ENCODE peak calls at places on chromosomes 12 and 14, in four cellular contexts. One of them, this sample, is unnamed.

GRCh38 chr14:29895591-29896043 is 32.0 kb downstream of the PRKD1 start:
- DNase-seq in H9: no peak
- DNase-seq in IMR-90: no peak
- DNase-seq in H1: no peak
- DNase-seq in this sample: peak

GRCh38 chr12:53171725-53172329 is 8.7 kb upstream of the ZNF740 start:
- DNase-seq in H9: no peak
- DNase-seq in IMR-90: no peak
- DNase-seq in H1: no peak
- DNase-seq in this sample: no peak

GRCh38 chr12:124732275-124733075 is 131.2 kb downstream of the SCARB1 start:
- DNase-seq in H9: no peak
- DNase-seq in IMR-90: no peak
- DNase-seq in H1: no peak
- DNase-seq in this sample: peak

GRCh38 chr12:116495260-116495659 is 63.9 kb upstream of the MAP1LC3B2 start:
- DNase-seq in H9: no peak
- DNase-seq in IMR-90: peak
- DNase-seq in H1: no peak
- DNase-seq in this sample: peak

GRCh38 chr12:68358532-68359485 is 26.6 kb upstream of the MDM1 start:
- DNase-seq in H9: peak
- DNase-seq in IMR-90: peak
- DNase-seq in H1: peak
- DNase-seq in this sample: peak

GRCh38 chr12:16076553-16076952 is 165.4 kb downstream of the DERA start:
- DNase-seq in H9: peak
- DNase-seq in IMR-90: peak
- DNase-seq in H1: no peak
- DNase-seq in this sample: peak

GRCh38 chr12:119006749-119007148 is 25.4 kb downstream of the SRRM4 start:
- DNase-seq in H9: peak
- DNase-seq in IMR-90: no peak
- DNase-seq in H1: no peak
- DNase-seq in this sample: peak

GRCh38 chr12:65962921-65963883 is 138.9 kb downstream of the HMGA2 start:
- DNase-seq in H9: peak
- DNase-seq in IMR-90: no peak
- DNase-seq in H1: peak
- DNase-seq in this sample: peak

GRCh38 chr12:87848248-87848868 is 180.8 kb downstream of the C12orf50 start:
- DNase-seq in H9: no peak
- DNase-seq in IMR-90: peak
- DNase-seq in H1: no peak
- DNase-seq in this sample: peak

GRCh38 chr12:117111386-117112267 is 12.4 kb upstream of the TESC start:
- DNase-seq in H9: peak
- DNase-seq in IMR-90: no peak
- DNase-seq in H1: peak
- DNase-seq in this sample: peak

GRCh38 chr14:101193126-101193844 is 289.8 kb upstream of the RTL1 start:
- DNase-seq in H9: peak
- DNase-seq in IMR-90: no peak
- DNase-seq in H1: peak
- DNase-seq in this sample: no peak

GRCh38 chr14:74979029-74979428 is 23.6 kb upstream of the PGF start:
- DNase-seq in H9: no peak
- DNase-seq in IMR-90: no peak
- DNase-seq in H1: no peak
- DNase-seq in this sample: no peak

GRCh38 chr12:49389092-49389703 is 21.9 kb downstream of the SPATS2 start:
- DNase-seq in H9: peak
- DNase-seq in IMR-90: no peak
- DNase-seq in H1: peak
- DNase-seq in this sample: peak

GRCh38 chr14:39467889-39468524 is 35.8 kb upstream of the FBXO33 start:
- DNase-seq in H9: peak
- DNase-seq in IMR-90: peak
- DNase-seq in H1: peak
- DNase-seq in this sample: peak

GRCh38 chr12:131408484-131408883 is 302.4 kb upstream of the SFSWAP start:
- DNase-seq in H9: no peak
- DNase-seq in IMR-90: no peak
- DNase-seq in H1: no peak
- DNase-seq in this sample: no peak

GRCh38 chr12:823043-823698 is 70.8 kb downstream of the WNK1 start:
- DNase-seq in H9: no peak
- DNase-seq in IMR-90: no peak
- DNase-seq in H1: no peak
- DNase-seq in this sample: no peak

GRCh38 chr14:51053157-51053556 is 41.7 kb downstream of the TRIM9 start:
- DNase-seq in H9: no peak
- DNase-seq in IMR-90: peak
- DNase-seq in H1: no peak
- DNase-seq in this sample: no peak

GRCh38 chr12:110606253-110606611 is 7.7 kb upstream of the TCTN1 start:
- DNase-seq in H9: no peak
- DNase-seq in IMR-90: no peak
- DNase-seq in H1: no peak
- DNase-seq in this sample: no peak

GRCh38 chr14:62654641-62655040 is 390.6 kb downstream of the KCNH5 start:
- DNase-seq in H9: no peak
- DNase-seq in IMR-90: peak
- DNase-seq in H1: no peak
- DNase-seq in this sample: no peak

GRCh38 chr12:16880864-16881285 is 274.9 kb upstream of the LMO3 start:
- DNase-seq in H9: peak
- DNase-seq in IMR-90: no peak
- DNase-seq in H1: peak
- DNase-seq in this sample: peak

GRCh38 chr12:76706099-76706498 is 57.8 kb upstream of the ZDHHC17 start:
- DNase-seq in H9: no peak
- DNase-seq in IMR-90: peak
- DNase-seq in H1: no peak
- DNase-seq in this sample: no peak

GRCh38 chr12:124842800-124843510 is 20.7 kb downstream of the SCARB1 start:
- DNase-seq in H9: no peak
- DNase-seq in IMR-90: no peak
- DNase-seq in H1: no peak
- DNase-seq in this sample: no peak

GRCh38 chr12:17416748-17417147 is 673.2 kb downstream of the RERGL start:
- DNase-seq in H9: no peak
- DNase-seq in IMR-90: no peak
- DNase-seq in H1: no peak
- DNase-seq in this sample: no peak

GRCh38 chr12:63905523-63905922 is 61.0 kb downstream of the SRGAP1 start:
- DNase-seq in H9: no peak
- DNase-seq in IMR-90: peak
- DNase-seq in H1: no peak
- DNase-seq in this sample: no peak

GRCh38 chr14:53929871-53930685 is 26.5 kb downstream of the BMP4 start:
- DNase-seq in H9: peak
- DNase-seq in IMR-90: no peak
- DNase-seq in H1: peak
- DNase-seq in this sample: peak

GRCh38 chr12:11581179-11581755 is 68.2 kb upstream of the ETV6 start:
- DNase-seq in H9: no peak
- DNase-seq in IMR-90: peak
- DNase-seq in H1: peak
- DNase-seq in this sample: peak

GRCh38 chr12:111798182-111798581 is 31.4 kb downstream of the ALDH2 start:
- DNase-seq in H9: no peak
- DNase-seq in IMR-90: no peak
- DNase-seq in H1: no peak
- DNase-seq in this sample: no peak

GRCh38 chr14:30225171-30225570 is 297.5 kb upstream of the PRKD1 start:
- DNase-seq in H9: no peak
- DNase-seq in IMR-90: no peak
- DNase-seq in H1: no peak
- DNase-seq in this sample: no peak

GRCh38 chr12:643478-644292 is 19.6 kb downstream of the NINJ2 start:
- DNase-seq in H9: no peak
- DNase-seq in IMR-90: no peak
- DNase-seq in H1: no peak
- DNase-seq in this sample: peak

GRCh38 chr12:110340706-110341105 is 59.7 kb downstream of the ATP2A2 start:
- DNase-seq in H9: no peak
- DNase-seq in IMR-90: no peak
- DNase-seq in H1: no peak
- DNase-seq in this sample: no peak

GRCh38 chr14:61593330-61593729 is 102.0 kb upstream of the HIF1A start:
- DNase-seq in H9: no peak
- DNase-seq in IMR-90: no peak
- DNase-seq in H1: no peak
- DNase-seq in this sample: no peak

GRCh38 chr14:22837750-22838538 is 1.6 kb downstream of the MMP14 start:
- DNase-seq in H9: no peak
- DNase-seq in IMR-90: peak
- DNase-seq in H1: peak
- DNase-seq in this sample: peak

GRCh38 chr14:105087963-105088811 is 23.0 kb upstream of the GPR132 start:
- DNase-seq in H9: peak
- DNase-seq in IMR-90: peak
- DNase-seq in H1: peak
- DNase-seq in this sample: peak

GRCh38 chr12:92759634-92760268 is 57.0 kb downstream of the PLEKHG7 start:
- DNase-seq in H9: no peak
- DNase-seq in IMR-90: peak
- DNase-seq in H1: no peak
- DNase-seq in this sample: peak

GRCh38 chr14:71629765-71630502 is 302.3 kb upstream of the RGS6 start:
- DNase-seq in H9: no peak
- DNase-seq in IMR-90: peak
- DNase-seq in H1: no peak
- DNase-seq in this sample: peak

GRCh38 chr14:102659797-102660196 is 67.3 kb downstream of the RCOR1 start:
- DNase-seq in H9: no peak
- DNase-seq in IMR-90: peak
- DNase-seq in H1: no peak
- DNase-seq in this sample: no peak

GRCh38 chr12:105107176-105107496 is 395 bp upstream of the WASHC4 start:
- DNase-seq in H9: no peak
- DNase-seq in IMR-90: peak
- DNase-seq in H1: no peak
- DNase-seq in this sample: no peak

GRCh38 chr12:89859513-89860220 is 151.0 kb upstream of the ATP2B1 start:
- DNase-seq in H9: no peak
- DNase-seq in IMR-90: no peak
- DNase-seq in H1: no peak
- DNase-seq in this sample: no peak

DNA sequence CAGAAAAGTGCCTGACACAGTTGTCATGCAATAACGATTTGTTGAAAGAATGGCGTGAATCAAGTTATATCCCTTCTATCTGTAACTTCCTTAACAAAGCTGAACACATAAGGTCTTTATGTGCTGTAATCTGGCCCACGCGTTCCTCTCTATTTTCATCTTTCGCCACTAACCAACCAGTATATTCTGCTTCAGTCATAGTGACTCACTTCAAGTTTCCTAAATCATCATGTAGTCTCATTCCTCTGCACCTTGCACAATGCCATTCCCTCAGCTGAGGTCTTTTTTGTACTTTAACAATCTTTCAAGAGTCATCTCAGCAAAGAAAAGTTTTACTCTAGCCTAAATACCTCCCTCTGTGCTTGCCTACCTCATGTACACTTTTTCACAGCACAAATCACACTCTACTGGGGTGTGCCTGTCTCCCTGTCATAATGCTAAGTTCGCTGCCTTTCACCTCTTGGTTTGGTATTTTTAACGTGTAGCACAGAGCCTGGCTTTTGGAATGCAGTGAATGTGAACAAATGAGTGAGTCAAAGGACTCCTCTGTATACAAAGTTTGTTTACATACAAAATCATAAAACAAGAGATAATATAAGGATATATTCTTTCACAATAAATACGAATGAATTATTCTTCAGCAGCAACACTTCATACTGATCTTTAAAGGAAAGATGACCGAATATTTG is 2.9 kb upstream of the CMAS start:
- DNase-seq in H9: no peak
- DNase-seq in IMR-90: peak
- DNase-seq in H1: no peak
- DNase-seq in this sample: no peak
- H4K5ac ChIP-seq in H9: no peak
- H4K5ac ChIP-seq in IMR-90: no peak
- H4K5ac ChIP-seq in H1: no peak
- H4K5ac ChIP-seq in this sample: no peak

GRCh38 chr14:69571879-69572633 is 2.6 kb downstream of the CCDC177 start:
- DNase-seq in H9: peak
- DNase-seq in IMR-90: peak
- DNase-seq in H1: peak
- DNase-seq in this sample: no peak
- H4K5ac ChIP-seq in H9: no peak
- H4K5ac ChIP-seq in IMR-90: no peak
- H4K5ac ChIP-seq in H1: no peak
- H4K5ac ChIP-seq in this sample: no peak

GRCh38 chr12:40837891-40838424 is 145.7 kb downstream of the CNTN1 start:
- DNase-seq in H9: no peak
- DNase-seq in IMR-90: no peak
- DNase-seq in H1: no peak
- DNase-seq in this sample: no peak
- H4K5ac ChIP-seq in H9: no peak
- H4K5ac ChIP-seq in IMR-90: no peak
- H4K5ac ChIP-seq in H1: no peak
- H4K5ac ChIP-seq in this sample: no peak

DNA sequence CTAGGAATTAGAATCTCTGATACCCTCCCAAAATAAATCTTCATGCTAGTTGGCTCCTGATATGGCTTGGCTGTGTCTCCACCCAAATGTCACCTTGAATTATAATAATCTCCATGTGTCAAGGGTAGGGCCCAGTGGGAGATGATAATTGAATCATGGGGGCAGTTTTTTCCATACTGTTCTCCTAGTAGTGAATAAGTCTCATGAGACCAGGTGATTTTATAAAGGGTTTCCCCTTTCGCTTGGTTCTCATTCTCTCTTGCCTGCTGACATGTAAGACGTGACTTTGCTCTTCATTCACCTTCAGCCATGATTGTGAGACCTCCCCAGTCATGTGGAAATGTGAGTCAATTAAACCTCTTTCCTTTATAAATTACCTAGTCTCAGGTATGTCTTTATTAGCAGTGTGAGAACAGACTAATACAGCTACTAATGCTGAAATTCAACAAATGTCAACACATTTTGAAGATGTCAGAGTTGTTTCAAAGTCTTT is 12.2 kb upstream of the SPTSSA start:
- DNase-seq in H9: no peak
- DNase-seq in IMR-90: no peak
- DNase-seq in H1: no peak
- DNase-seq in this sample: no peak
- H4K5ac ChIP-seq in H9: no peak
- H4K5ac ChIP-seq in IMR-90: no peak
- H4K5ac ChIP-seq in H1: no peak
- H4K5ac ChIP-seq in this sample: no peak

This sample was measured in mesendoderm.